ENCODE peak calls at places on chromosomes 13 and 19, in five cellular contexts. G is cardiac muscle cell, L is heart left ventricle, R is Panc1, Q is HepG2. N is an unnamed sample. For H3K27me3, the result is how much of the 10 kb centered on the place peaks cover.

GRCh38 chr13:113862766-113863510 is 938 bp downstream of the GAS6 start:
- DNase-seq in G (peak), L (peak), R (no peak), Q (no peak), N (peak)

GRCh38 chr13:80235559-80236296 is 105.2 kb downstream of the SPRY2 start:
- DNase-seq in G (peak), L (no peak), R (peak), Q (no peak), N (peak)

GRCh38 chr13:30366083-30366482 is 56.2 kb upstream of the UBE2L5 start:
- DNase-seq in G (no peak), L (no peak), R (no peak), Q (no peak), N (no peak)

GRCh38 chr19:30109565-30109964 is 167.5 kb downstream of the URI1 start:
- DNase-seq in G (no peak), L (no peak), R (no peak), Q (no peak), N (no peak)

GRCh38 chr13:36193151-36193855 is 21.1 kb downstream of the SOHLH2 start:
- DNase-seq in G (no peak), L (no peak), R (no peak), Q (no peak), N (no peak)

GRCh38 chr13:77918391-77919261 is at the start of gene EDNRB:
- DNase-seq in G (peak), L (peak), R (no peak), Q (no peak), N (peak)

GRCh38 chr13:49625392-49626137 is 2.7 kb upstream of the ARL11 start:
- DNase-seq in G (no peak), L (peak), R (no peak), Q (peak), N (peak)

GRCh38 chr19:31641591-31641990 is 292.4 kb upstream of the TSHZ3 start:
- DNase-seq in G (no peak), L (no peak), R (no peak), Q (no peak), N (no peak)

GRCh38 chr13:50911937-50912624 is 2.5 kb downstream of the RNASEH2B start:
- DNase-seq in G (peak), L (peak), R (peak), Q (peak), N (peak)

GRCh38 chr13:57634829-57635165 is 3.3 kb downstream of the PCDH17 start:
- DNase-seq in G (no peak), L (peak), R (no peak), Q (no peak), N (no peak)

GRCh38 chr19:56137405-56137804 is 3.7 kb upstream of the ZNF444 start:
- DNase-seq in G (no peak), L (no peak), R (no peak), Q (no peak), N (peak)

GRCh38 chr19:1699386-1699785 is 47.0 kb upstream of the TCF3 start:
- DNase-seq in G (no peak), L (no peak), R (no peak), Q (no peak), N (no peak)

GRCh38 chr19:7366701-7367420 is 18.1 kb downstream of the ARHGEF18 start:
- DNase-seq in G (no peak), L (no peak), R (peak), Q (peak), N (no peak)

GRCh38 chr13:65339236-65339635 is 1890.9 kb downstream of the PCDH9 start:
- DNase-seq in G (no peak), L (no peak), R (no peak), Q (no peak), N (no peak)

GRCh38 chr19:19628499-19629134 is 597 bp upstream of the LPAR2 start:
- DNase-seq in G (peak), L (no peak), R (no peak), Q (no peak), N (peak)

GRCh38 chr13:23901365-23901764 is 4.1 kb upstream of the C1QTNF9B start:
- DNase-seq in G (no peak), L (no peak), R (no peak), Q (no peak), N (no peak)

GRCh38 chr13:101695870-101696516 is 243.5 kb downstream of the ITGBL1 start:
- DNase-seq in G (no peak), L (no peak), R (no peak), Q (no peak), N (no peak)

GRCh38 chr19:23475477-23475876 is 80.2 kb upstream of the ZNF91 start:
- DNase-seq in G (no peak), L (no peak), R (no peak), Q (no peak), N (no peak)

GRCh38 chr19:4694211-4694987 is 24.3 kb upstream of the MYDGF start:
- DNase-seq in G (no peak), L (no peak), R (peak), Q (no peak), N (peak)

GRCh38 chr13:77811981-77812380 is 106.7 kb downstream of the EDNRB start:
- DNase-seq in G (no peak), L (no peak), R (no peak), Q (no peak), N (no peak)

GRCh38 chr13:23160241-23161175 is 20.3 kb upstream of the SGCG start:
- DNase-seq in G (peak), L (no peak), R (no peak), Q (no peak), N (no peak)

GRCh38 chr19:16449330-16449961 is 22.3 kb downstream of the EPS15L1 start:
- DNase-seq in G (no peak), L (no peak), R (no peak), Q (no peak), N (no peak)

GRCh38 chr19:8150998-8151397 is 1.6 kb upstream of the FBN3 start:
- DNase-seq in G (no peak), L (no peak), R (no peak), Q (no peak), N (no peak)

GRCh38 chr13:42076309-42076713 is 27.9 kb downstream of the DGKH start:
- DNase-seq in G (no peak), L (no peak), R (no peak), Q (no peak), N (no peak)

GRCh38 chr19:38737921-38738731 is 6.1 kb downstream of the CAPN12 start:
- DNase-seq in G (no peak), L (no peak), R (no peak), Q (no peak), N (no peak)

GRCh38 chr19:40283414-40284250 is 1.5 kb downstream of the AKT2 start:
- DNase-seq in G (no peak), L (no peak), R (no peak), Q (peak), N (no peak)

GRCh38 chr13:29771247-29771646 is 79.2 kb downstream of the UBL3 start:
- DNase-seq in G (peak), L (no peak), R (no peak), Q (peak), N (no peak)

GRCh38 chr13:39485314-39485700 is 117.7 kb downstream of the LHFPL6 start:
- DNase-seq in G (no peak), L (no peak), R (no peak), Q (no peak), N (no peak)

GRCh38 chr13:50189450-50189849 is 174.2 kb downstream of the KCNRG start:
- DNase-seq in G (no peak), L (no peak), R (no peak), Q (no peak), N (no peak)

GRCh38 chr13:21742041-21742440 is 71.2 kb downstream of the FGF9 start:
- DNase-seq in G (no peak), L (no peak), R (no peak), Q (no peak), N (peak)

GRCh38 chr13:25692156-25692555 is 320.4 kb downstream of the ATP8A2 start:
- DNase-seq in G (peak), L (no peak), R (no peak), Q (no peak), N (no peak)
- H3K27me3 ChIP-seq in G (under half), L (under half), R (under half), Q (under half), N (under half)

DNA sequence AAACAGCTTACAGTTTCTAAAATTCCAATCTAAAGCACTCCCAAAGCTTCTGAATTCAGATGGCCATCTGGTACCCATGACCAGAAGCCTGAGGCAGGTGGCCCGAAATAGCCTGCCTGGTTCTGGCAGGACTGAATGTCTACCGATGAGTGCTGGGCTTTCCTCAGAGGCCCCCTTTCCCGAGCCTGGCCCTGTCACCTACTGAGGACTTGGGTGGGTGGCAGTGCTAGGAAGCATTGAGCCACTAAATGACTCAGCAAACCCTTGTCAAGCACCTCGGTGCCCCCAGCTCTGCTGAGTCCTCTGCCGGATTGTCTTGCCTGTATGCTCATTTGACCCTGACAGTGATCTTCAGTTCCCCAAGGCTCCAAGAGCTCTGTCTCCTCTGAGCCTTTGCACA is 17.8 kb downstream of the PPP1R37 start:
- DNase-seq in G (no peak), L (no peak), R (no peak), Q (no peak), N (no peak)
- H3K27me3 ChIP-seq in G (under half), L (under half), R (under half), Q (under half), N (under half)

DNA sequence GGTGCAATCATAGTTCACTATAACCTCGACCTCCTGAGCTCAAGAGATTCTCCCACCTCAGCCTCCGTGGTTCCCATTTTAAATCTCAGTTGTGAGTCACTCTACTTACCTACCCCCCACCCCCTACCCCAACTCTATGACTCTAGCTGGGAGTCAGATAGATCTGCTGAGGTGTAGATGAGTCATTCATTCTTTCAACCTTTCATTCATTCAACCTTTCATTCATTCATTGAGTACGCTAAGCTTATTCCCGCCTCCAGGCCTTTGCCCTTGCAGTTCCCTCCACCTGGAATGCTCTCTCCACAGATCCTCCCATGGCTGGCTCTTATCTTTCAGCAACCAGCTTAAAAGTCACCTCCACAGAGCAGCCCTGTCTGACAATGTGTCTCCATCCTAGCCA is 1.1 kb upstream of the MAST1 start:
- DNase-seq in G (no peak), L (no peak), R (no peak), Q (no peak), N (no peak)
- H3K27me3 ChIP-seq in G (under half), L (half or more), R (under half), Q (under half), N (half or more)

GRCh38 chr13:34939771-34940170 is 2.3 kb upstream of the NBEA start:
- DNase-seq in G (no peak), L (no peak), R (no peak), Q (no peak), N (no peak)
- H3K27me3 ChIP-seq in G (under half), L (under half), R (under half), Q (under half), N (under half)

DNA sequence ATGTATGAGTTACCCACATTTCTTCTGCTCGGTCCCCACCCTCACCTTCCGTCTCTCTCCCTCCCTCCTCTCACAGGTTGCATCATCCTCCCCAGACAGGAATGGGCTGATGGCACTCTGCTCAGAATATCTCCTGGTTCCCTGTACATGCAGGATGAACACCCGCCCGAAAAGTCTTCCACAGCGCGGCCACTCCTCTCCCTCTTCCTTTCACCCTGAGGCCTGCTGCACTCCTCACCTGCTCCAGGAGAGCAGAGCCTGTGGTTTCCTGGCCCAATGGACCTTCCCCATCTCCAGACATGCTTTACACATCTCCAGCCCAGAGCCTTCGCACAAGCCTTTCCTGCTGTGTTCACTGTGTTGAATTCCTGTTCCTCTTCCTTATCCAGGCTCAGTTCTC is 40.9 kb downstream of the GSX1 start:
- DNase-seq in G (no peak), L (no peak), R (no peak), Q (no peak), N (no peak)
- H3K27me3 ChIP-seq in G (half or more), L (under half), R (under half), Q (under half), N (half or more)

DNA sequence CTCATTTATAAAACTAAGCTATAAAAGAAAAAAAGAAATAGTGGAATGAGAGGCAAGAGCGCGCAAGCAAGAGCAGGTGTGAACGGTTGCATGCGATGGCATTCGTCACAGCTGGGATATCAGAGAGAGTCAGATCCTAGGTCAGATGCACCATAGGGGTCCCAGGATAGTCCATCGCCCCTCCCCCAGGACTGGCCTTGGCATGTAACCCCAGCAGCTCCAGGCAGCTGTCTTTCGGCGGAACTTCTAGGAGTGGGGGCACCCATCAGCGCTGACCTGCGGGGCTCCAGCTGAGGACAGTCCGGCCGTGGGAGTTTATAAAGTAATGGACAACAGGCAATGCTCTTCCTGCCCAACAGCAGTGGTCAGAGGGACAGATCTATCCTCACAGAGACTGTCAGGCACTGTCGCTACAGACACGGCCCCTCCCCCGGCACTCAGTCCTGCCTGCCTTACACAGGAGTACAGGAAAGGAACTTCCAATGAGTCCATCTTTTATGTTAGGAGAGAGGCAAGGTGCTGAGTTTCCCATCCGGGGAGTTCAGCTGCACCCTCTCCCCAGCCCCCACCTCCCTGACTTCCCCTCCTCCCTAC is 1.4 kb downstream of the SIAH3 start:
- DNase-seq in G (peak), L (no peak), R (no peak), Q (no peak), N (no peak)
- H3K27me3 ChIP-seq in G (under half), L (under half), R (under half), Q (under half), N (half or more)

N was measured in transverse colon.